ENCODE peak calls at places on chromosomes 2 and 18, in eight cellular contexts. P, D, L, U, V, K, F and C are unnamed samples.

GRCh38 chr2:173934895-173935294 is 30.3 kb downstream of the SP3 start:
- DNase-seq in K (peak; percentile 42), V (no peak), P (peak; percentile 61), D (no peak), U (no peak), L (no peak), F (no peak), C (no peak)

GRCh38 chr2:237361194-237361986 is 52.6 kb downstream of the COL6A3 start:
- DNase-seq in D (peak; percentile 64), L (no peak), V (peak; percentile 71), P (no peak), K (no peak), U (peak; percentile 51), F (no peak), C (no peak)

GRCh38 chr2:118851650-118852049 is 4.2 kb upstream of the EN1 start:
- DNase-seq in U (no peak), V (no peak), D (no peak), L (no peak), P (no peak), K (no peak), F (no peak), C (no peak)

GRCh38 chr2:12055219-12055618 is 308.8 kb downstream of the LPIN1 start:
- DNase-seq in K (no peak), U (no peak), P (no peak), F (no peak), L (no peak), D (no peak), V (no peak), C (no peak)

GRCh38 chr2:217412299-217412698 is 552.4 kb upstream of the TNP1 start:
- DNase-seq in L (no peak), P (no peak), V (no peak), D (peak; percentile 36), F (no peak), K (no peak), U (no peak), C (no peak)

GRCh38 chr2:146602383-146602782 is 1242.4 kb upstream of the ACVR2A start:
- DNase-seq in K (no peak), D (peak; percentile 53), U (no peak), F (no peak), P (no peak), V (peak; percentile 58), L (peak; percentile 45), C (no peak)

GRCh38 chr2:118845005-118845842 is 2.2 kb downstream of the EN1 start:
- DNase-seq in L (peak; percentile 46), F (no peak), P (no peak), U (no peak), D (no peak), K (no peak), V (no peak), C (no peak)

GRCh38 chr2:222057249-222058073 is 241.3 kb downstream of the PAX3 start:
- DNase-seq in D (peak; percentile 16), V (no peak), F (no peak), L (no peak), K (no peak), P (peak; percentile 12), U (no peak), C (no peak)

GRCh38 chr18:32480581-32480980 is 9.9 kb upstream of the GAREM1 start:
- DNase-seq in L (no peak), F (no peak), P (no peak), V (peak; percentile 13), K (no peak), D (no peak), U (no peak), C (no peak)

GRCh38 chr2:233990261-233990798 is 60.2 kb upstream of the SPP2 start:
- DNase-seq in K (no peak), D (no peak), U (no peak), L (no peak), P (no peak), V (no peak), F (peak; percentile 29), C (no peak)

GRCh38 chr2:70570041-70570661 is 16.5 kb upstream of the TGFA start:
- DNase-seq in P (no peak), D (peak; percentile 18), K (no peak), F (no peak), U (no peak), V (no peak), L (no peak), C (no peak)

GRCh38 chr2:189336276-189336975 is 104.8 kb upstream of the WDR75 start:
- DNase-seq in V (peak; percentile 78), D (peak; percentile 50), U (no peak), P (no peak), L (no peak), K (no peak), F (no peak), C (no peak)

GRCh38 chr2:99651930-99652670 is 162.3 kb upstream of the REV1 start:
- DNase-seq in L (peak; percentile 50), P (no peak), K (no peak), V (peak; percentile 75), D (no peak), F (no peak), U (no peak), C (no peak)

GRCh38 chr2:143034292-143035074 is 94.7 kb upstream of the ARHGAP15 start:
- DNase-seq in K (peak; percentile 2), D (peak; percentile 89), L (peak; percentile 51), V (peak; percentile 82), U (no peak), F (peak; percentile 31), P (peak; percentile 69), C (peak; percentile 37)

GRCh38 chr2:60045461-60045860 is 508.0 kb downstream of the BCL11A start:
- DNase-seq in P (no peak), D (no peak), F (no peak), L (no peak), U (no peak), K (no peak), V (no peak), C (no peak)

GRCh38 chr18:26868968-26869586 is 3.6 kb upstream of the AQP4 start:
- DNase-seq in V (no peak), L (no peak), D (no peak), F (no peak), K (no peak), U (no peak), P (peak; percentile 51), C (no peak)

GRCh38 chr18:4453712-4454547 is 1.2 kb downstream of the DLGAP1 start:
- DNase-seq in P (peak; percentile 65), L (no peak), D (no peak), F (no peak), V (no peak), U (no peak), K (no peak), C (no peak)

GRCh38 chr2:22944141-22944540 is 440.8 kb upstream of the KLHL29 start:
- DNase-seq in D (no peak), K (no peak), U (peak; percentile 44), L (no peak), F (no peak), P (no peak), V (no peak), C (no peak)

GRCh38 chr18:21740474-21740723 is 193 bp upstream of the MIB1 start:
- DNase-seq in K (peak; percentile 86), F (peak; percentile 96), D (peak; percentile 97), U (no peak), V (peak; percentile 94), P (no peak), L (no peak), C (peak; percentile 99)

GRCh38 chr18:79507076-79507545 is 111.4 kb downstream of the NFATC1 start:
- DNase-seq in P (no peak), U (peak; percentile 89), F (no peak), L (no peak), V (no peak), D (peak; percentile 81), K (no peak), C (peak; percentile 91)

GRCh38 chr18:57561728-57562423 is 24.6 kb downstream of the FECH start:
- DNase-seq in K (no peak), P (peak; percentile 83), L (no peak), F (no peak), D (peak; percentile 68), U (no peak), V (peak; percentile 55), C (no peak)

GRCh38 chr2:1744151-1744445 is 217 bp downstream of the PXDN start:
- DNase-seq in F (no peak), L (no peak), D (no peak), P (no peak), K (no peak), U (no peak), V (no peak), C (peak; percentile 48)

GRCh38 chr18:49931760-49932159 is 118.4 kb upstream of the ACAA2 start:
- DNase-seq in D (no peak), P (no peak), U (no peak), K (no peak), L (no peak), F (no peak), V (no peak), C (no peak)

GRCh38 chr2:60515751-60516226 is 37.7 kb downstream of the BCL11A start:
- DNase-seq in P (peak; percentile 1), V (peak; percentile 94), F (no peak), L (no peak), U (no peak), D (peak; percentile 76), K (no peak), C (no peak)

GRCh38 chr18:5630057-5630765 is 86.4 kb upstream of the EPB41L3 start:
- DNase-seq in U (peak; percentile 86), K (peak; percentile 93), D (peak; percentile 55), F (no peak), V (peak; percentile 41), L (no peak), P (peak; percentile 99), C (peak; percentile 82)

GRCh38 chr2:208033701-208034502 is 8.6 kb upstream of the PLEKHM3 start:
- DNase-seq in U (peak; percentile 41), D (peak; percentile 46), K (no peak), L (no peak), F (no peak), V (peak; percentile 24), P (peak; percentile 30), C (no peak)

GRCh38 chr2:238449909-238450417 is 23.2 kb downstream of the ASB1 start:
- DNase-seq in K (no peak), L (no peak), D (peak; percentile 71), P (peak; percentile 2), F (no peak), U (peak; percentile 83), V (peak; percentile 51), C (peak; percentile 74)

GRCh38 chr2:147683380-147683779 is 161.4 kb upstream of the ACVR2A start:
- DNase-seq in K (no peak), L (no peak), P (no peak), F (no peak), D (no peak), V (no peak), U (no peak), C (no peak)

GRCh38 chr18:31694297-31694696 is 9.9 kb upstream of the B4GALT6 start:
- DNase-seq in P (no peak), U (no peak), D (no peak), F (no peak), L (no peak), V (no peak), K (no peak), C (no peak)